ENCODE peak calls at places on chromosomes 13 and 19, in seven cellular contexts. M is pancreas; V is cardiac muscle cell; G is transverse colon; W is CD4-positive, alpha-beta memory T cell; E is SJCRH30; P is fibroblast of lung. K is an unnamed sample. For H3K36me3 and H3K4me1, the result is how much of the 10 kb centered on the place peaks cover.

GRCh38 chr19:8399681-8400188 is 9.6 kb downstream of the RAB11B start:
- DNase-seq in M (no peak), V (no peak), G (no peak), W (no peak), E (no peak), P (no peak), K (no peak)

GRCh38 chr13:49443327-49443688 is 556 bp downstream of the CAB39L start:
- DNase-seq in M (no peak), V (peak), G (no peak), W (no peak), E (peak), P (peak), K (no peak)

GRCh38 chr13:23909606-23910005 is 12.3 kb upstream of the C1QTNF9B start:
- DNase-seq in M (no peak), V (no peak), G (no peak), W (no peak), E (no peak), P (no peak), K (no peak)

GRCh38 chr19:51687791-51688664 is 5.1 kb upstream of the SPACA6 start:
- DNase-seq in M (no peak), V (peak), G (peak), W (no peak), E (peak), P (peak), K (no peak)

GRCh38 chr13:43196171-43196611 is 172.8 kb downstream of the DNAJC15 start:
- DNase-seq in M (no peak), V (peak), G (no peak), W (no peak), E (peak), P (no peak), K (no peak)

GRCh38 chr13:95620498-95621140 is 23.9 kb downstream of the DZIP1 start:
- DNase-seq in M (no peak), V (no peak), G (no peak), W (no peak), E (no peak), P (no peak), K (no peak)

GRCh38 chr13:44413095-44413494 is 39.5 kb downstream of the SERP2 start:
- DNase-seq in M (no peak), V (no peak), G (no peak), W (no peak), E (no peak), P (peak), K (no peak)

GRCh38 chr19:17555929-17556813 is 722 bp downstream of the COLGALT1 start:
- DNase-seq in M (peak), V (peak), G (peak), W (peak), E (peak), P (peak), K (peak)

GRCh38 chr19:10339380-10339960 is at the start of gene ICAM3:
- DNase-seq in M (no peak), V (no peak), G (peak), W (peak), E (no peak), P (no peak), K (peak)

GRCh38 chr13:23618341-23618740 is 48.1 kb downstream of the TNFRSF19 start:
- DNase-seq in M (no peak), V (no peak), G (no peak), W (no peak), E (peak), P (peak), K (no peak)

GRCh38 chr13:97346097-97346496 is 87.9 kb upstream of the RAP2A start:
- DNase-seq in M (no peak), V (no peak), G (no peak), W (no peak), E (no peak), P (no peak), K (no peak)

GRCh38 chr19:11227201-11227886 is 12.1 kb upstream of the ANGPTL8 start:
- DNase-seq in M (no peak), V (no peak), G (no peak), W (no peak), E (peak), P (no peak), K (peak)

GRCh38 chr13:28128926-28129325 is 9.4 kb upstream of the PAN3 start:
- DNase-seq in M (no peak), V (no peak), G (no peak), W (no peak), E (no peak), P (no peak), K (no peak)

GRCh38 chr19:48378194-48378570 is 13.2 kb downstream of the KDELR1 start:
- DNase-seq in M (no peak), V (no peak), G (no peak), W (no peak), E (no peak), P (no peak), K (no peak)

GRCh38 chr19:56566904-56567273 is 379 bp upstream of the ZNF470 start:
- DNase-seq in M (peak), V (no peak), G (peak), W (peak), E (peak), P (no peak), K (no peak)

GRCh38 chr19:8438236-8438635 is 6.5 kb upstream of the HNRNPM start:
- DNase-seq in M (peak), V (no peak), G (no peak), W (no peak), E (no peak), P (no peak), K (no peak)

GRCh38 chr13:33125821-33126570 is 109.8 kb downstream of the KL start:
- DNase-seq in M (no peak), V (peak), G (no peak), W (no peak), E (peak), P (peak), K (no peak)

GRCh38 chr13:45851171-45851889 is at the start of gene SIAH3:
- DNase-seq in M (no peak), V (peak), G (no peak), W (no peak), E (no peak), P (peak), K (peak)

GRCh38 chr13:24106429-24106828 is 54.1 kb upstream of the SPATA13 start:
- DNase-seq in M (no peak), V (no peak), G (no peak), W (no peak), E (no peak), P (no peak), K (no peak)

GRCh38 chr13:36214163-36214921 is at the start of gene SOHLH2:
- DNase-seq in M (no peak), V (no peak), G (no peak), W (no peak), E (no peak), P (no peak), K (no peak)

GRCh38 chr13:41942462-41943094 is 18.3 kb downstream of the VWA8 start:
- DNase-seq in M (no peak), V (peak), G (no peak), W (no peak), E (no peak), P (peak), K (no peak)

GRCh38 chr13:21546372-21546771 is 57.6 kb downstream of the MICU2 start:
- DNase-seq in M (no peak), V (no peak), G (no peak), W (no peak), E (no peak), P (no peak), K (no peak)

GRCh38 chr13:94061316-94061715 is 418.2 kb downstream of the DCT start:
- DNase-seq in M (no peak), V (no peak), G (no peak), W (no peak), E (no peak), P (peak), K (no peak)

GRCh38 chr13:34458756-34459462 is 483.2 kb upstream of the NBEA start:
- DNase-seq in M (no peak), V (no peak), G (no peak), W (no peak), E (no peak), P (no peak), K (no peak)

GRCh38 chr13:48828962-48829405 is 146.7 kb upstream of the FNDC3A start:
- DNase-seq in M (no peak), V (no peak), G (no peak), W (no peak), E (peak), P (peak), K (no peak)

GRCh38 chr13:48896312-48896711 is 79.4 kb upstream of the FNDC3A start:
- DNase-seq in M (no peak), V (no peak), G (no peak), W (no peak), E (no peak), P (peak), K (no peak)

GRCh38 chr19:23762548-23762883 is 3.8 kb upstream of the ZNF681 start:
- DNase-seq in M (no peak), V (no peak), G (no peak), W (no peak), E (no peak), P (no peak), K (no peak)

GRCh38 chr13:25171517-25172302 is at the start of gene AMER2:
- DNase-seq in M (peak), V (peak), G (peak), W (no peak), E (no peak), P (peak), K (no peak)

GRCh38 chr19:50322931-50323781 is 6.0 kb downstream of the KCNC3 start:
- DNase-seq in M (no peak), V (no peak), G (no peak), W (no peak), E (no peak), P (no peak), K (no peak)

GRCh38 chr13:112807653-112808376 is 118.0 kb downstream of the ATP11A start:
- DNase-seq in M (no peak), V (no peak), G (no peak), W (no peak), E (no peak), P (no peak), K (no peak)

GRCh38 chr19:40255619-40256166 is 29.2 kb upstream of the CCNP start:
- DNase-seq in M (no peak), V (no peak), G (no peak), W (no peak), E (no peak), P (no peak), K (no peak)

GRCh38 chr13:24727731-24728601 is 36.0 kb upstream of the RNF17 start:
- DNase-seq in M (no peak), V (peak), G (peak), W (peak), E (peak), P (peak), K (peak)

GRCh38 chr19:31461814-31462539 is 112.7 kb upstream of the TSHZ3 start:
- DNase-seq in M (no peak), V (no peak), G (no peak), W (no peak), E (no peak), P (peak), K (no peak)

GRCh38 chr13:41916173-41916954 is 44.5 kb downstream of the VWA8 start:
- DNase-seq in M (no peak), V (peak), G (no peak), W (no peak), E (no peak), P (peak), K (no peak)

GRCh38 chr19:10010247-10010691 is at the start of gene COL5A3:
- DNase-seq in M (no peak), V (no peak), G (peak), W (no peak), E (no peak), P (no peak), K (no peak)

GRCh38 chr19:10726268-10726667 is 8.4 kb downstream of the DNM2 start:
- DNase-seq in M (no peak), V (no peak), G (no peak), W (no peak), E (no peak), P (no peak), K (no peak)

GRCh38 chr19:12720851-12721655 is 2.7 kb downstream of the TNPO2 start:
- DNase-seq in M (peak), V (peak), G (peak), W (no peak), E (no peak), P (peak), K (peak)

GRCh38 chr19:12715102-12715501 is 8.6 kb downstream of the TNPO2 start:
- DNase-seq in M (no peak), V (no peak), G (no peak), W (no peak), E (no peak), P (no peak), K (no peak)

GRCh38 chr19:12711187-12711586 is 12.5 kb downstream of the TNPO2 start:
- DNase-seq in M (no peak), V (no peak), G (no peak), W (no peak), E (no peak), P (no peak), K (no peak)

GRCh38 chr19:12720296-12720695 is 3.4 kb downstream of the TNPO2 start:
- DNase-seq in M (no peak), V (no peak), G (no peak), W (no peak), E (no peak), P (no peak), K (no peak)

DNA sequence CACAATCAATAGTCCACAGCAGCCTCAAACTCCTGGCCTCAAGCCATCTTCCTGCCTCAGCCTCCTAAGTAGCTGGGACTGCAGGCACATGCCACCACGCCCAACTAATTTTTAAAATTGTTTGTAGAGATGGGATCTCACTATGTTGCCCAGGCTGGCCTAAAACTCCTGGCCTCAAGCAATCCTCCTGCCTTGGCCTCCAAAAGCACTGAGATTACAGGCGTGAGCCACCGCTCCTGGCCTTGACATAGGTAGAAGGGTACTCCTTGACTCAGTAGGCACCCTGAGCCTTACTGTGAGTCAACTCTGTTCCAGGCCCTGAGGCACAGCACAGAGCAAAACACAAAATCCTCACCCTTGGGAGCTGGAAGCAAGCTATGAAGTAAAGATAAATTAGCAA is 7.8 kb downstream of the TNPO2 start:
- DNase-seq in M (no peak), V (no peak), G (no peak), W (no peak), E (no peak), P (no peak), K (no peak)
- H3K36me3 ChIP-seq in M (under half), V (under half), G (under half), W (under half), E (half or more), P (under half), K (under half)

GRCh38 chr19:44738603-44739585 is 9.6 kb upstream of the BCL3 start:
- DNase-seq in M (no peak), V (no peak), G (peak), W (no peak), E (no peak), P (peak), K (no peak)
- H3K4me1 ChIP-seq in M (under half), V (under half), G (half or more), W (under half), E (under half), P (under half), K (under half)

GRCh38 chr13:78604782-78605611 is 1.6 kb upstream of the POU4F1 start:
- DNase-seq in M (no peak), V (no peak), G (no peak), W (no peak), E (no peak), P (no peak), K (no peak)

GRCh38 chr13:78601124-78601885 is 2.0 kb downstream of the POU4F1 start:
- DNase-seq in M (peak), V (no peak), G (no peak), W (no peak), E (no peak), P (peak), K (no peak)

GRCh38 chr13:78602561-78603239 is 652 bp downstream of the POU4F1 start:
- DNase-seq in M (no peak), V (no peak), G (no peak), W (no peak), E (peak), P (no peak), K (no peak)

GRCh38 chr13:78601886-78602560 is 1.3 kb downstream of the POU4F1 start:
- DNase-seq in M (no peak), V (no peak), G (no peak), W (no peak), E (no peak), P (no peak), K (no peak)

DNA sequence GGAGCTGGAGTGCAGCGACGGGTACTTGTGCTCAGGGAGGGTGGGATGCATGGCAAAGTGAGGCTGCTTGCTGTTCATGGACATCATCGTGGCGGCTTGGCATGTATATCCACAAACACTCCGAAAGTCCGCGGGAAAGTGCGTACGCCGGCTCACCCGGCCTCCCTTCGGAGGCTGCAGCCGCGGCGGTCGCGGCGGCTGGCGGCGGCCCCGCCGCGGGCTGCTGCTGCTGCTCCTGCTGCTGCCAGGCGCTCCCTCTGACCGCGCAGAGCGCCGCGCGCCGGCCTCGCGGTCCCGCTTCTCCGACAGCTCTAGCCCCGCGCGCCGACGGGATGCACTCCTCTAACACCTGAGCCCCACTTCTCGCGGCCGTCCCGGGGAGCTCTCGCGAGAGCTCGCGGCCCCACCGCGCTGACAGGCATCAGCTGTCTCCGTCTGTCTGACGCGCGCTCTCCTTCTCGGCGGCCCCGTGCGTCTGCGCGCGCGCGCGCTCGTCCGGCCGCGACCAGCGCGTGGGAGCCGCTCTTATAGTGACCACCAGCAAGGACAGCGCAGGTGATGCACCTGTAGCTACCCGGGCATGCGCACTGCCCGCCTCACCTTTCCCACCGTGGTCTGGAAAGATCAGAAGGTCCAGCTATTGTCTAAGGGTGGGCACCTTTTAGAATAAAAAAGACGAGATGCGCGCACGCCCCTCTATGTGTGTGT is at the start of gene POU4F1:
- DNase-seq in M (peak), V (peak), G (peak), W (peak), E (peak), P (peak), K (no peak)
- H3K4me3 ChIP-seq in M (no peak), V (peak), G (peak), W (peak), E (peak), P (no peak), K (peak)

GRCh38 chr19:44968670-44969069 is 13.5 kb downstream of the CLPTM1 start:
- DNase-seq in M (no peak), V (no peak), G (no peak), W (no peak), E (no peak), P (no peak), K (no peak)
- H3K36me3 ChIP-seq in M (under half), V (under half), G (under half), W (under half), E (under half), P (under half), K (under half)

DNA sequence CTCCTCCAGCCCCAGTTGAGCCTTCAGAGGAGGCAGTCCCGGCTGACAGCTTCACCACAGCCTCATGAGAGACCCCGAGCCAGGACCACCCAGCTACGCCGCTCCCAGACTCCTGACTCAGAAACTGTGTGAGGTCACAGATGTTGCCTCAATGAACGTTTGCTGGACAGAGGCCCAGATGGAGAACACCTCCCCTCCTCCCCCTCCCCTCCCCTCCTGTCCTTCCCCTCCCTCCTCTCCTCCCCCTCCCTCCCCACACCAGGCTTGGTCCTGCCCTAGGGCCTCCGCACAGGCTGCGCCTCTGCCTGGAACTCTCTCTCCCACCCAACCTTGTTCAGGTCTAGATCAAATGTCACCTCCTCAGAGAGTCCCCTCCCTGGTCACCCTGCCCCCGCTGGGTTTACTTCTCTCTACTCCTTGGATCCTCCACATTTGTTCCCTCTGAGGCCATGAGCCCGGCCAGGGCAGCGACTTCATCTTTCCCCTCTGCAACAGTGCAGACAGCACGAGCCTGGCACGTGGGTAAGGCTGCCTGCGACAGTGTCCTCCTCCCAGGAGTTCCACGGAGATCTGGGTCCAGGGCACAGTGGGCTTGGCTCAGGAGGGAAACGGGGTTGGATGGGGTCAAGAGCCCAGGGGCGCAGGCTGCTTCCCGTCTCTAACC is 17.4 kb downstream of the PIP5K1C start:
- DNase-seq in M (no peak), V (no peak), G (no peak), W (no peak), E (peak), P (peak), K (no peak)
- H3K4me1 ChIP-seq in M (under half), V (under half), G (under half), W (under half), E (under half), P (under half), K (under half)

GRCh38 chr13:20405691-20406090 is 120.0 kb downstream of the CRYL1 start:
- DNase-seq in M (no peak), V (peak), G (no peak), W (no peak), E (no peak), P (no peak), K (no peak)
- H3K4me3 ChIP-seq in M (no peak), V (no peak), G (no peak), W (no peak), E (no peak), P (no peak), K (no peak)

DNA sequence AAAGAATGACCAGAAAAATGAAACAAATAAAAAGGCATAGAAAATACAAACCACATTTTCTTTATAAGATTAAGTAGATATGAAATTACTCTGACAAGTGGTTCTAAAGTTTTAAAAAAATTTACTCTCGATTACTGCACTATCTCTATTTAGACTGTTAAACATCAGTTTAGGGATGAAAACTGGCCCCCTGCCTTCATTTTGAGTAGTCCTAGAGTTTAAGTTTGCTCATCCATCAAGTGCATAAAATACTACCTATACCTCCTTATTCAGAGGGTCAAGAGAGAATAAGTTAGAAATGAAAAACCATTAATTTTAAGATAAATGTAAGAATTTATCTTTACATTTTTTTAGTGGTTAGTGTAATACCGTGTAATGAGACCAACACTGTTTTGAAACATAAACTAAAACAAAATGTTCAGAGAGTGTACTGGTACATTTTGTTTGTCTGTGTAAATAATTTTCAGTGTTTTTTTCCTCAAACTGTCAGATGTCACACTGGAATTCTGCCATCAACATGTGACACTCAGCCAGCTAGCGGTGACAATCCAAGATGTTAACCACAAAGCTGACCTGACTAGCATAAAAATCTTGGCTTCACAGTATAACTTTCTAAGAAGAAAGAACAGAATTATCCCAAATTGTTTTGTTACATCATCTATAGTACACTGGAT is 184.8 kb upstream of the PCDH20 start:
- DNase-seq in M (no peak), V (no peak), G (no peak), W (no peak), E (no peak), P (no peak), K (no peak)
- H3K36me3 ChIP-seq in M (under half), V (under half), G (under half), W (under half), E (under half), P (under half), K (under half)

GRCh38 chr13:31945202-31945978 is 86.2 kb upstream of the FRY start:
- DNase-seq in M (peak), V (peak), G (peak), W (no peak), E (peak), P (peak), K (no peak)
- H3K4me1 ChIP-seq in M (under half), V (under half), G (under half), W (under half), E (under half), P (under half), K (under half)

K was measured in naive thymus-derived CD4-positive, alpha-beta T cell.